ENCODE peak calls at places on chromosomes 12 and 14, in ten cellular contexts. One of them, this sample, is unnamed.
A peak's percentile ranks its signal among the peaks of the same experiment; 100 is the strongest.

GRCh38 chr12:105617141-105617540 is 286.6 kb downstream of the C12orf75 start:
- DNase-seq in Peyer's patch: no peak
- DNase-seq in GM12891: no peak
- DNase-seq in mucosa of gallbladder: no peak
- DNase-seq in retinal pigment epithelial cell: no peak
- DNase-seq in mesothelial cell of epicardium: no peak
- DNase-seq in EL: no peak
- DNase-seq in stimulated activated CD4-positive, alpha-beta T cell treated with anti-CD3 and anti-CD28 coated beads, Interleukin-15, amount 100 ng/mL, for 1 hour: no peak
- DNase-seq in RWPE1: peak; percentile 36
- DNase-seq in activated T-cell treated with anti-CD3 and anti-CD28 coated beads, Interleukin-2, amount 50 U/mL, for 24 hours: no peak
- DNase-seq in this sample: no peak

GRCh38 chr12:131902332-131903241 is 8.2 kb downstream of the ULK1 start:
- DNase-seq in Peyer's patch: no peak
- DNase-seq in GM12891: no peak
- DNase-seq in mucosa of gallbladder: no peak
- DNase-seq in retinal pigment epithelial cell: peak; percentile 11
- DNase-seq in mesothelial cell of epicardium: no peak
- DNase-seq in EL: no peak
- DNase-seq in stimulated activated CD4-positive, alpha-beta T cell treated with anti-CD3 and anti-CD28 coated beads, Interleukin-15, amount 100 ng/mL, for 1 hour: no peak
- DNase-seq in RWPE1: no peak
- DNase-seq in activated T-cell treated with anti-CD3 and anti-CD28 coated beads, Interleukin-2, amount 50 U/mL, for 24 hours: no peak
- DNase-seq in this sample: no peak

GRCh38 chr12:15194947-15195346 is 26.3 kb downstream of the RERG start:
- DNase-seq in Peyer's patch: no peak
- DNase-seq in GM12891: no peak
- DNase-seq in mucosa of gallbladder: no peak
- DNase-seq in retinal pigment epithelial cell: no peak
- DNase-seq in mesothelial cell of epicardium: no peak
- DNase-seq in EL: no peak
- DNase-seq in stimulated activated CD4-positive, alpha-beta T cell treated with anti-CD3 and anti-CD28 coated beads, Interleukin-15, amount 100 ng/mL, for 1 hour: no peak
- DNase-seq in RWPE1: no peak
- DNase-seq in activated T-cell treated with anti-CD3 and anti-CD28 coated beads, Interleukin-2, amount 50 U/mL, for 24 hours: no peak
- DNase-seq in this sample: no peak

GRCh38 chr12:51077930-51078329 is 5.5 kb downstream of the CSRNP2 start:
- DNase-seq in Peyer's patch: no peak
- DNase-seq in GM12891: no peak
- DNase-seq in mucosa of gallbladder: no peak
- DNase-seq in retinal pigment epithelial cell: peak; percentile 52
- DNase-seq in mesothelial cell of epicardium: no peak
- DNase-seq in EL: no peak
- DNase-seq in stimulated activated CD4-positive, alpha-beta T cell treated with anti-CD3 and anti-CD28 coated beads, Interleukin-15, amount 100 ng/mL, for 1 hour: no peak
- DNase-seq in RWPE1: no peak
- DNase-seq in activated T-cell treated with anti-CD3 and anti-CD28 coated beads, Interleukin-2, amount 50 U/mL, for 24 hours: no peak
- DNase-seq in this sample: no peak

GRCh38 chr12:86683568-86683991 is 427.4 kb upstream of the MGAT4C start:
- DNase-seq in Peyer's patch: no peak
- DNase-seq in GM12891: no peak
- DNase-seq in mucosa of gallbladder: no peak
- DNase-seq in retinal pigment epithelial cell: no peak
- DNase-seq in mesothelial cell of epicardium: no peak
- DNase-seq in EL: peak; percentile 19
- DNase-seq in stimulated activated CD4-positive, alpha-beta T cell treated with anti-CD3 and anti-CD28 coated beads, Interleukin-15, amount 100 ng/mL, for 1 hour: no peak
- DNase-seq in RWPE1: no peak
- DNase-seq in activated T-cell treated with anti-CD3 and anti-CD28 coated beads, Interleukin-2, amount 50 U/mL, for 24 hours: no peak
- DNase-seq in this sample: no peak

GRCh38 chr12:121536058-121536928 is 44.5 kb downstream of the KDM2B start:
- DNase-seq in Peyer's patch: peak; percentile 78
- DNase-seq in GM12891: peak; percentile 91
- DNase-seq in mucosa of gallbladder: peak; percentile 69
- DNase-seq in retinal pigment epithelial cell: peak; percentile 56
- DNase-seq in mesothelial cell of epicardium: peak; percentile 70
- DNase-seq in EL: peak; percentile 67
- DNase-seq in stimulated activated CD4-positive, alpha-beta T cell treated with anti-CD3 and anti-CD28 coated beads, Interleukin-15, amount 100 ng/mL, for 1 hour: no peak
- DNase-seq in RWPE1: no peak
- DNase-seq in activated T-cell treated with anti-CD3 and anti-CD28 coated beads, Interleukin-2, amount 50 U/mL, for 24 hours: peak; percentile 69
- DNase-seq in this sample: peak; percentile 92

GRCh38 chr12:24778486-24779304 is 170.2 kb downstream of the BCAT1 start:
- DNase-seq in Peyer's patch: no peak
- DNase-seq in GM12891: no peak
- DNase-seq in mucosa of gallbladder: no peak
- DNase-seq in retinal pigment epithelial cell: no peak
- DNase-seq in mesothelial cell of epicardium: no peak
- DNase-seq in EL: peak; percentile 57
- DNase-seq in stimulated activated CD4-positive, alpha-beta T cell treated with anti-CD3 and anti-CD28 coated beads, Interleukin-15, amount 100 ng/mL, for 1 hour: no peak
- DNase-seq in RWPE1: peak; percentile 5
- DNase-seq in activated T-cell treated with anti-CD3 and anti-CD28 coated beads, Interleukin-2, amount 50 U/mL, for 24 hours: no peak
- DNase-seq in this sample: peak; percentile 40

GRCh38 chr12:726281-727140 is 25.9 kb upstream of the WNK1 start:
- DNase-seq in Peyer's patch: no peak
- DNase-seq in GM12891: no peak
- DNase-seq in mucosa of gallbladder: peak; percentile 21
- DNase-seq in retinal pigment epithelial cell: no peak
- DNase-seq in mesothelial cell of epicardium: no peak
- DNase-seq in EL: peak; percentile 13
- DNase-seq in stimulated activated CD4-positive, alpha-beta T cell treated with anti-CD3 and anti-CD28 coated beads, Interleukin-15, amount 100 ng/mL, for 1 hour: no peak
- DNase-seq in RWPE1: peak; percentile 39
- DNase-seq in activated T-cell treated with anti-CD3 and anti-CD28 coated beads, Interleukin-2, amount 50 U/mL, for 24 hours: no peak
- DNase-seq in this sample: no peak

GRCh38 chr14:23321572-23322547 is 603 bp downstream of the PABPN1 start:
- DNase-seq in Peyer's patch: peak; percentile 78
- DNase-seq in GM12891: no peak
- DNase-seq in mucosa of gallbladder: no peak
- DNase-seq in retinal pigment epithelial cell: no peak
- DNase-seq in mesothelial cell of epicardium: no peak
- DNase-seq in EL: peak; percentile 70
- DNase-seq in stimulated activated CD4-positive, alpha-beta T cell treated with anti-CD3 and anti-CD28 coated beads, Interleukin-15, amount 100 ng/mL, for 1 hour: no peak
- DNase-seq in RWPE1: peak; percentile 57
- DNase-seq in activated T-cell treated with anti-CD3 and anti-CD28 coated beads, Interleukin-2, amount 50 U/mL, for 24 hours: peak; percentile 73
- DNase-seq in this sample: no peak

GRCh38 chr14:75996488-75996887 is 10.9 kb downstream of the IFT43 start:
- DNase-seq in Peyer's patch: no peak
- DNase-seq in GM12891: no peak
- DNase-seq in mucosa of gallbladder: no peak
- DNase-seq in retinal pigment epithelial cell: no peak
- DNase-seq in mesothelial cell of epicardium: no peak
- DNase-seq in EL: no peak
- DNase-seq in stimulated activated CD4-positive, alpha-beta T cell treated with anti-CD3 and anti-CD28 coated beads, Interleukin-15, amount 100 ng/mL, for 1 hour: no peak
- DNase-seq in RWPE1: no peak
- DNase-seq in activated T-cell treated with anti-CD3 and anti-CD28 coated beads, Interleukin-2, amount 50 U/mL, for 24 hours: no peak
- DNase-seq in this sample: no peak

GRCh38 chr14:106185837-106186233 is 659.5 kb downstream of the TMEM121 start:
- DNase-seq in Peyer's patch: no peak
- DNase-seq in GM12891: no peak
- DNase-seq in mucosa of gallbladder: peak; percentile 44
- DNase-seq in retinal pigment epithelial cell: no peak
- DNase-seq in mesothelial cell of epicardium: no peak
- DNase-seq in EL: no peak
- DNase-seq in stimulated activated CD4-positive, alpha-beta T cell treated with anti-CD3 and anti-CD28 coated beads, Interleukin-15, amount 100 ng/mL, for 1 hour: peak; percentile 28
- DNase-seq in RWPE1: no peak
- DNase-seq in activated T-cell treated with anti-CD3 and anti-CD28 coated beads, Interleukin-2, amount 50 U/mL, for 24 hours: peak; percentile 77
- DNase-seq in this sample: no peak

GRCh38 chr12:3304436-3305135 is 186.4 kb upstream of the PRMT8 start:
- DNase-seq in Peyer's patch: no peak
- DNase-seq in GM12891: no peak
- DNase-seq in mucosa of gallbladder: no peak
- DNase-seq in retinal pigment epithelial cell: peak; percentile 77
- DNase-seq in mesothelial cell of epicardium: no peak
- DNase-seq in EL: peak; percentile 91
- DNase-seq in stimulated activated CD4-positive, alpha-beta T cell treated with anti-CD3 and anti-CD28 coated beads, Interleukin-15, amount 100 ng/mL, for 1 hour: no peak
- DNase-seq in RWPE1: peak; percentile 69
- DNase-seq in activated T-cell treated with anti-CD3 and anti-CD28 coated beads, Interleukin-2, amount 50 U/mL, for 24 hours: no peak
- DNase-seq in this sample: no peak

GRCh38 chr14:23078692-23079116 is 16.2 kb downstream of the ACIN1 start:
- DNase-seq in Peyer's patch: no peak
- DNase-seq in GM12891: no peak
- DNase-seq in mucosa of gallbladder: peak; percentile 84
- DNase-seq in retinal pigment epithelial cell: peak; percentile 74
- DNase-seq in mesothelial cell of epicardium: no peak
- DNase-seq in EL: peak; percentile 99
- DNase-seq in stimulated activated CD4-positive, alpha-beta T cell treated with anti-CD3 and anti-CD28 coated beads, Interleukin-15, amount 100 ng/mL, for 1 hour: no peak
- DNase-seq in RWPE1: peak; percentile 77
- DNase-seq in activated T-cell treated with anti-CD3 and anti-CD28 coated beads, Interleukin-2, amount 50 U/mL, for 24 hours: no peak
- DNase-seq in this sample: no peak

GRCh38 chr14:51735851-51736250 is 84.1 kb downstream of the FRMD6 start:
- DNase-seq in Peyer's patch: no peak
- DNase-seq in GM12891: no peak
- DNase-seq in mucosa of gallbladder: no peak
- DNase-seq in retinal pigment epithelial cell: no peak
- DNase-seq in mesothelial cell of epicardium: no peak
- DNase-seq in EL: no peak
- DNase-seq in stimulated activated CD4-positive, alpha-beta T cell treated with anti-CD3 and anti-CD28 coated beads, Interleukin-15, amount 100 ng/mL, for 1 hour: no peak
- DNase-seq in RWPE1: no peak
- DNase-seq in activated T-cell treated with anti-CD3 and anti-CD28 coated beads, Interleukin-2, amount 50 U/mL, for 24 hours: no peak
- DNase-seq in this sample: no peak

GRCh38 chr14:32006267-32007110 is 70.6 kb upstream of the ARHGAP5 start:
- DNase-seq in Peyer's patch: no peak
- DNase-seq in GM12891: no peak
- DNase-seq in mucosa of gallbladder: no peak
- DNase-seq in retinal pigment epithelial cell: no peak
- DNase-seq in mesothelial cell of epicardium: no peak
- DNase-seq in EL: peak; percentile 8
- DNase-seq in stimulated activated CD4-positive, alpha-beta T cell treated with anti-CD3 and anti-CD28 coated beads, Interleukin-15, amount 100 ng/mL, for 1 hour: no peak
- DNase-seq in RWPE1: no peak
- DNase-seq in activated T-cell treated with anti-CD3 and anti-CD28 coated beads, Interleukin-2, amount 50 U/mL, for 24 hours: no peak
- DNase-seq in this sample: no peak